ENCODE peak calls at places on chromosomes 6 and 20, in nine cellular contexts. Y is AG08396, Z is ELR, K is H4, N is HEK293T, X is T-cell, C is uterus, B is lower lobe of right lung, S is fibroblast of pulmonary artery. H is an unnamed sample.

GRCh38 chr6:154154389-154154967 is 115.4 kb downstream of the OPRM1 start:
- DNase-seq in X (peak; percentile 34), C (peak; percentile 37), K (peak; percentile 60), S (peak; percentile 88), Z (peak; percentile 75), Y (peak; percentile 37), B (no peak), N (peak; percentile 55), H (peak; percentile 64)

GRCh38 chr6:140078552-140079126 is 704.2 kb upstream of the CITED2 start:
- DNase-seq in Y (peak; percentile 41), N (no peak), C (no peak), B (no peak), Z (peak; percentile 52), K (peak; percentile 49), X (no peak), S (peak; percentile 96), H (no peak)

GRCh38 chr6:158528826-158529225 is 31.1 kb upstream of the TMEM181 start:
- DNase-seq in S (no peak), Y (no peak), C (no peak), X (no peak), N (no peak), B (no peak), Z (no peak), K (no peak), H (no peak)

GRCh38 chr6:53795702-53796450 is 1.1 kb downstream of the LRRC1 start:
- DNase-seq in K (no peak), X (no peak), S (no peak), B (peak; percentile 62), Y (peak; percentile 18), N (no peak), Z (peak; percentile 34), C (peak; percentile 20), H (peak; percentile 19)

GRCh38 chr20:58130574-58130973 is 97.9 kb downstream of the ANKRD60 start:
- DNase-seq in S (no peak), Y (no peak), N (no peak), B (no peak), X (no peak), K (no peak), Z (no peak), C (no peak), H (no peak)

GRCh38 chr20:58714923-58715708 is 22.5 kb downstream of the NPEPL1 start:
- DNase-seq in Z (no peak), N (no peak), Y (peak; percentile 4), K (no peak), C (peak; percentile 5), S (no peak), X (no peak), B (no peak), H (no peak)

GRCh38 chr6:87918461-87918941 is 129.1 kb upstream of the SPACA1 start:
- DNase-seq in X (no peak), Z (no peak), N (no peak), B (no peak), C (no peak), Y (no peak), S (no peak), K (no peak), H (no peak)

GRCh38 chr6:45163952-45164766 is 164.0 kb upstream of the RUNX2 start:
- DNase-seq in B (no peak), Y (no peak), K (no peak), X (no peak), C (no peak), S (no peak), Z (peak; percentile 13), N (no peak), H (no peak)

GRCh38 chr6:143328885-143329284 is 121.6 kb downstream of the ADAT2 start:
- DNase-seq in Y (no peak), N (no peak), Z (peak; percentile 71), K (no peak), B (no peak), X (no peak), S (peak; percentile 6), C (no peak), H (no peak)

GRCh38 chr6:139539852-139540251 is 165.4 kb upstream of the CITED2 start:
- DNase-seq in Y (peak; percentile 86), K (peak; percentile 89), N (no peak), X (no peak), C (peak; percentile 79), Z (peak; percentile 98), B (peak; percentile 69), S (peak; percentile 91), H (no peak)

GRCh38 chr6:137738197-137738596 is 128.9 kb upstream of the TNFAIP3 start:
- DNase-seq in X (no peak), B (no peak), N (no peak), Y (no peak), Z (peak; percentile 74), C (no peak), S (peak; percentile 79), K (no peak), H (no peak)

GRCh38 chr20:24131684-24132083 is 143.1 kb upstream of the GGTLC1 start:
- DNase-seq in K (no peak), Y (no peak), N (no peak), X (no peak), C (no peak), S (peak; percentile 10), B (no peak), Z (no peak), H (peak; percentile 40)

GRCh38 chr6:105136433-105137350 is 43.1 kb downstream of the POPDC3 start:
- DNase-seq in X (no peak), C (peak; percentile 59), Y (peak; percentile 93), S (peak; percentile 58), N (peak; percentile 91), B (peak; percentile 61), Z (peak; percentile 78), K (peak; percentile 7), H (peak; percentile 7)

GRCh38 chr6:83462524-83462923 is 31.7 kb upstream of the ME1 start:
- DNase-seq in C (no peak), K (no peak), Y (no peak), B (no peak), S (no peak), X (no peak), Z (no peak), N (no peak), H (no peak)

GRCh38 chr20:58787211-58788067 is 63.3 kb downstream of the GNAS-AS1 start:
- DNase-seq in K (no peak), C (no peak), X (no peak), N (no peak), Y (no peak), S (no peak), B (no peak), Z (no peak), H (no peak)

GRCh38 chr6:85343428-85343827 is 106.5 kb upstream of the NT5E start:
- DNase-seq in Y (no peak), S (no peak), K (no peak), B (no peak), N (no peak), C (no peak), Z (no peak), X (no peak), H (no peak)

GRCh38 chr6:21915707-21916399 is 322.3 kb downstream of the SOX4 start:
- DNase-seq in S (peak; percentile 22), C (no peak), Y (peak; percentile 14), Z (peak; percentile 12), N (no peak), X (no peak), K (peak; percentile 24), B (no peak), H (no peak)